ENCODE peak calls at places on chromosomes 16 and 17, in eight cellular contexts. I, S, X, Y, F, J, N and O are unnamed samples.

GRCh38 chr17:7632492-7632894 is 2.6 kb downstream of the SHBG start:
- DNase-seq in Y (no peak), I (no peak), N (no peak), S (no peak), J (peak), X (no peak), F (no peak), O (no peak)

GRCh38 chr17:35786941-35787432 is 8.5 kb downstream of the MMP28 start:
- DNase-seq in S (no peak), X (no peak), N (no peak), I (no peak), Y (no peak), J (peak), F (no peak), O (no peak)

GRCh38 chr17:40612510-40613244 is 34.9 kb downstream of the SMARCE1 start:
- DNase-seq in N (no peak), J (no peak), I (no peak), Y (no peak), X (no peak), S (no peak), F (peak), O (no peak)

GRCh38 chr17:50155115-50155819 is 4.8 kb upstream of the PPP1R9B start:
- DNase-seq in N (no peak), S (no peak), I (peak), Y (no peak), J (peak), X (no peak), F (no peak), O (no peak)

GRCh38 chr16:49592507-49593422 is 219.2 kb downstream of the C16orf78 start:
- DNase-seq in F (peak), J (peak), Y (no peak), N (no peak), I (no peak), X (peak), S (peak), O (peak)

GRCh38 chr17:71208111-71208704 is 912.6 kb upstream of the SOX9 start:
- DNase-seq in X (no peak), S (no peak), N (no peak), I (no peak), Y (no peak), F (no peak), J (peak), O (no peak)

GRCh38 chr16:70395345-70395901 is 43.5 kb downstream of the ST3GAL2 start:
- DNase-seq in X (peak), F (no peak), S (peak), Y (peak), I (peak), J (peak), N (no peak), O (peak)

GRCh38 chr17:20008242-20009051 is 712 bp upstream of the SPECC1 start:
- DNase-seq in N (no peak), S (peak), J (peak), I (no peak), Y (no peak), X (peak), F (peak), O (peak)

GRCh38 chr17:17213775-17214174 is 7.6 kb upstream of the PLD6 start:
- DNase-seq in I (no peak), F (no peak), J (no peak), Y (no peak), X (no peak), N (no peak), S (no peak), O (no peak)

GRCh38 chr16:16166952-16167351 is 56.3 kb downstream of the ABCC6 start:
- DNase-seq in N (no peak), F (no peak), S (no peak), J (no peak), Y (no peak), X (no peak), I (no peak), O (no peak)

GRCh38 chr17:58072862-58073261 is 10.4 kb upstream of the DYNLL2 start:
- DNase-seq in I (no peak), N (no peak), F (no peak), S (no peak), X (no peak), Y (no peak), J (no peak), O (no peak)

DNA sequence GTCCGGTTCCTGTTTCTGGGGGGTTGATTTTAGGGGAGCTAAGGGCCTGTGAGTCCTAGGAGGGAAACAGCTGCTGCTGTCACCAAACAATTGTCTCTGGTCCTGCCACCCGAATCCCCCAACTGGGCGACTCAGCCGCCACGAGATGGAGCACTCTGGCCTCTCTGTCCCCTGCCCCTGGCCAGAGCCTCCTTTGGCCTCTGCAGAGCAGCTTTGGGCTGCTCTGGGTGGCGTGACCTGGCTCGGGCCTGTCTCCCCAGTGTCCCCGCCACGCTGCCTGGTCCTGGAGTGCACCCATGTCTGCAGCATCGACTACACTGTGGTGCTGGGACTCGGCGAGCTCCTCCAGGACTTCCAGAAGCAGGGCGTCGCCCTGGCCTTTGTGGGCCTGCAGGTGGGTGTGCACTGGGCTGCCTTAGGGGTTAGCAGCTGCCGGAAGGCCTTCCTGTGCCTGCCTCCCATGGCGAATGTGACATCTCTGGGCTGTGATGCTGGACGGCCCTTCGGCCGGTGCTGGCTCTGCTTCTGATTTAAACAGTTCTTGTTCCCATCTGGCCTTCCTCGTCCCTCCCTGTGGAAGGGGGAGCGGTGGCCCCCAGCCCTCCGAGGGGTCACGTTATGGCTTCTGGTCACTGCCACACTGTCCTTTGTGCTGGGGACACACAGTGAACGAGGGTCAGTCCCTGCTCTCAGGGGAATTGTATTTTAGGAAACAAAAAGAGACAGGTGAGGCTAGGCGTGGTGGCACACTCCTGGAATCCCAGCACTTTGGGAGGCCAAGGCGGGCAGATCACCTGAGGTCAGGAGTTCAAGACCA is 11.6 kb upstream of the RNF213 start:
- DNase-seq in I (no peak), Y (no peak), S (no peak), J (no peak), X (no peak), F (no peak), N (no peak), O (no peak)
- TF ChIP-seq CTCF in I (no peak), Y (no peak), S (no peak), J (no peak), X (no peak), F (no peak), N (no peak), O (no peak)

GRCh38 chr17:63113167-63113566 is 147.1 kb downstream of the TANC2 start:
- DNase-seq in I (no peak), S (no peak), Y (no peak), N (no peak), J (no peak), X (no peak), F (no peak), O (no peak)

GRCh38 chr17:63120406-63120805 is 154.4 kb downstream of the TANC2 start:
- DNase-seq in J (peak), X (no peak), Y (no peak), N (no peak), F (no peak), I (no peak), S (no peak), O (no peak)

GRCh38 chr17:63117431-63117830 is 151.4 kb downstream of the TANC2 start:
- DNase-seq in J (no peak), I (no peak), X (no peak), F (no peak), N (no peak), Y (no peak), S (no peak), O (no peak)

GRCh38 chr17:63116967-63117366 is 150.9 kb downstream of the TANC2 start:
- DNase-seq in I (no peak), F (peak), S (no peak), J (peak), Y (no peak), X (peak), N (no peak), O (peak)

DNA sequence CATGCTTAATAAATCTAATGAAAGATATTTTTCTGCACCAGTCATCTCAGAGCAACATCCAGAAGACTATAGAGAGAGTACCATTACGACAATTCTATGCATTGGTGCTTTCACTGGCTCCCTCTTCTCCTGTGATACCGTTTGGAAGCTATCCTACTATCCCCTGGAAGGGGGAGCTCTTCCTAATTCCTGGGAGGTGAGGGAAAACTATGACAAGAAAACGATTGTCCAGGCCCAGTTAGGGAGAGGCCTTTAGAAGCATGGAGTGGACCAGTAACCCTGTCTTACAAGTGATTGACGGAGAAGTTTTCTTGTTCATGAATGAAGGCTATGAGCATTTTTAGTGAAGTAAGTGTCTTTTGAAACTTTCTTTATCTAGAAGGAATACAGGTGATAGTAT is 150.2 kb downstream of the TANC2 start:
- DNase-seq in Y (no peak), S (no peak), I (no peak), N (no peak), X (no peak), J (no peak), F (no peak), O (no peak)
- TF ChIP-seq CTCF in Y (no peak), S (no peak), I (no peak), N (no peak), X (no peak), J (no peak), F (no peak), O (peak)

GRCh38 chr17:44354582-44355309 is 8.9 kb downstream of the FAM171A2 start:
- DNase-seq in I (peak), S (peak), Y (peak), J (peak), N (no peak), F (no peak), X (no peak), O (peak)
- TF ChIP-seq CTCF in I (peak), S (peak), Y (peak), J (no peak), N (no peak), F (no peak), X (no peak), O (peak)

GRCh38 chr17:78289802-78290363 is 58.5 kb downstream of the TMEM235 start:
- DNase-seq in S (peak), F (peak), Y (peak), I (peak), N (peak), X (peak), J (peak), O (peak)

GRCh38 chr17:78281249-78281865 is 49.9 kb downstream of the TMEM235 start:
- DNase-seq in S (no peak), Y (no peak), X (no peak), N (no peak), J (no peak), I (no peak), F (peak), O (no peak)

GRCh38 chr17:78279360-78279990 is 48.0 kb downstream of the TMEM235 start:
- DNase-seq in I (no peak), X (no peak), J (no peak), F (no peak), N (no peak), S (no peak), Y (no peak), O (no peak)

GRCh38 chr17:78289004-78289403 is 57.6 kb downstream of the TMEM235 start:
- DNase-seq in S (no peak), Y (no peak), F (no peak), X (no peak), J (no peak), N (no peak), I (no peak), O (no peak)

GRCh38 chr17:78284146-78284545 is 52.7 kb downstream of the TMEM235 start:
- DNase-seq in I (no peak), X (no peak), Y (peak), N (peak), F (no peak), S (no peak), J (peak), O (no peak)
- TF ChIP-seq CTCF in I (no peak), X (no peak), Y (no peak), N (no peak), F (no peak), S (no peak), J (no peak), O (no peak)

GRCh38 chr17:43330876-43331639 is 67.7 kb upstream of the ARL4D start:
- DNase-seq in S (no peak), J (no peak), I (no peak), N (no peak), Y (no peak), X (no peak), F (no peak), O (no peak)
- TF ChIP-seq CTCF in S (no peak), J (no peak), I (no peak), N (no peak), Y (no peak), X (no peak), F (no peak), O (no peak)

GRCh38 chr17:27296427-27296979 is 2.6 kb downstream of the WSB1 start:
- DNase-seq in S (no peak), Y (no peak), I (no peak), N (peak), J (peak), F (no peak), X (no peak), O (no peak)

GRCh38 chr17:27295945-27296344 is 2.0 kb downstream of the WSB1 start:
- DNase-seq in I (no peak), F (no peak), Y (no peak), S (no peak), N (no peak), J (no peak), X (no peak), O (no peak)

GRCh38 chr17:27293359-27293897 is 486 bp upstream of the WSB1 start:
- DNase-seq in I (peak), F (no peak), Y (no peak), N (no peak), S (peak), J (no peak), X (peak), O (peak)

GRCh38 chr17:27294689-27295630 is 1.0 kb downstream of the WSB1 start:
- DNase-seq in Y (peak), N (no peak), F (no peak), J (peak), X (peak), I (no peak), S (peak), O (peak)

DNA sequence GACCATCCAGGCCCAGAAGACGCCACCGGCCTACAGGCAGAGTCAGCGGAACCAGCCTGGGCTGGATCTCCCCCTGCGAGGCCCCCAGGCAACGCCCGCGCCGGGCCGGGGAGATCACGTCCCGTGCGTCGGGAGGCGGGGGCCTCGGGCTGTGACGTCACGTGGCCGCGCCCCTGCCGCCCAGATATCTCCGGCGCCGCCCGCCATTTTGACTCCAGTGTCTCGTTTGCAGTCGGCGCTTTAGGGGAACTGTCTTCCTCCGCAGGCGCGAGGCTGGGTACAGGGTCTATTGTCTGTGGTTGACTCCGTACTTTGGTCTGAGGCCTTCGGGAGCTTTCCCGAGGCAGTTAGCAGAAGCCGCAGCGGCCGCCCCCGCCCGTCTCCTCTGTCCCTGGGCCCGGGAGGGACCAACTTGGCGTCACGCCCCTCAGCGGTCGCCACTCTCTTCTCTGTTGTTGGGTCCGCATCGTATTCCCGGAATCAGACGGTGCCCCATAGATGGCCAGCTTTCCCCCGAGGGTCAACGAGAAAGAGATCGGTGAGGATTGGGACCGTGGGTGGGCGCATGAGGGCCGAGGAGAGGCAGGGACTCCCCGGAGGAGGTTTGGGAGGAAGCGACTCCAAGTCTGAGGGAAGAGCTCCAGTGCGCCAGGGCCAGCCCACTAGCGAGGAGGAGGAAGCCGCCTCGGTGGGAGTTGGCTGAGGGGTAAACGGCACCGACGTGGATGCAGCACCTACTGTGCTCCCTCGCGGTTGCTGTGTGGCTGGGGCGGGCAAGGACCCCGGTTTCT is at the start of gene WSB1:
- DNase-seq in F (peak), J (peak), X (peak), S (peak), Y (peak), N (peak), I (peak), O (peak)
- TF ChIP-seq CTCF in F (no peak), J (no peak), X (no peak), S (peak), Y (no peak), N (no peak), I (no peak), O (no peak)

GRCh38 chr17:33459078-33459940 is 166.2 kb upstream of the ASIC2 start:
- DNase-seq in N (no peak), Y (no peak), S (no peak), X (no peak), J (no peak), I (no peak), F (no peak), O (peak)
- TF ChIP-seq CTCF in N (no peak), Y (no peak), S (no peak), X (no peak), J (no peak), I (no peak), F (no peak), O (no peak)

GRCh38 chr17:74919440-74920305 is 3.4 kb downstream of the USH1G start:
- DNase-seq in S (peak), Y (peak), I (no peak), N (no peak), F (no peak), X (peak), J (peak), O (peak)
- TF ChIP-seq CTCF in S (peak), Y (peak), I (peak), N (peak), F (no peak), X (no peak), J (peak), O (no peak)